ENCODE peak calls at places on chromosomes 2 and 18, in four cellular contexts. F is neural progenitor cell; Y is AG04450; Q is CD8-positive, alpha-beta T cell. C is an unnamed sample.

GRCh38 chr18:35436076-35436649 is 59.0 kb upstream of the ZNF396 start:
- DNase-seq in F (no peak), Y (no peak), Q (no peak), C (no peak)

GRCh38 chr18:76357174-76357573 is 137.9 kb downstream of the ZNF516 start:
- DNase-seq in F (no peak), Y (no peak), Q (no peak), C (no peak)

GRCh38 chr2:238988105-238988504 is 140.2 kb downstream of the TWIST2 start:
- DNase-seq in F (no peak), Y (no peak), Q (no peak), C (no peak)

GRCh38 chr2:14422426-14422825 is 210.1 kb upstream of the LRATD1 start:
- DNase-seq in F (no peak), Y (no peak), Q (no peak), C (no peak)

GRCh38 chr2:231769170-231770136 is 11.6 kb downstream of the PDE6D start:
- DNase-seq in F (no peak), Y (no peak), Q (no peak), C (no peak)

GRCh38 chr18:54148151-54148550 is 76.3 kb downstream of the MBD2 start:
- DNase-seq in F (no peak), Y (no peak), Q (no peak), C (no peak)

GRCh38 chr2:236969075-236969474 is 116.6 kb upstream of the COPS8 start:
- DNase-seq in F (no peak), Y (no peak), Q (no peak), C (no peak)

GRCh38 chr18:36212301-36212977 is 25.1 kb downstream of the MOCOS start:
- DNase-seq in F (peak; percentile 27), Y (no peak), Q (no peak), C (no peak)

GRCh38 chr18:23573948-23574431 is 12.3 kb downstream of the NPC1 start:
- DNase-seq in F (no peak), Y (no peak), Q (peak; percentile 17), C (no peak)

GRCh38 chr2:9408641-9409151 is 14.6 kb downstream of the ITGB1BP1 start:
- DNase-seq in F (no peak), Y (no peak), Q (no peak), C (peak; percentile 45)

GRCh38 chr2:95159690-95160449 is at the start of gene ZNF514:
- DNase-seq in F (peak; percentile 92), Y (peak; percentile 23), Q (peak; percentile 78), C (peak; percentile 70)

DNA sequence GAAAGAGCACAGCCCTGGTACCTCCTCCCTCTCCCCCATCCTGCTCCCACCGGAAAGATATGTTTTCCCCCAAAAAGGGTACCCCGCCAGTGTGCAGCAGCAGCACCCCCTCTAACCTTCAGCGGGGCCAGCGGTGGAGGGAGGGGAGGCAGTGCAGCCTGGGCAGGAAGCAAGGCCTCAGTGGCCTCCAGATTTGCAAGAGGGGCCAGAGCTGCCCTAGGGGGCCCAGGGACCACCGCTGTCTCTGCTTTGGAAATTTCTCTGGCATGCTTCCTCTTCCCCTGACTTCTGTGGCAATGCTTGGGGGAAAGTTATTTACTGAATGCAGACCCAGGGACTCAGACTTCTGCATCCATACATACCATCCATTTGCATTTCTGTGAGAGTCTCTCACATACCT is 111.5 kb downstream of the KLHL29 start:
- DNase-seq in F (no peak), Y (no peak), Q (no peak), C (no peak)
- TF ChIP-seq CTCF in F (no peak), Y (no peak), Q (no peak), C (no peak)

GRCh38 chr2:22883054-22883453 is 501.9 kb upstream of the KLHL29 start:
- DNase-seq in F (no peak), Y (no peak), Q (no peak), C (no peak)

GRCh38 chr2:22880161-22880560 is 504.8 kb upstream of the KLHL29 start:
- DNase-seq in F (no peak), Y (no peak), Q (no peak), C (no peak)

GRCh38 chr2:22878094-22878493 is 506.9 kb upstream of the KLHL29 start:
- DNase-seq in F (peak; percentile 87), Y (no peak), Q (no peak), C (no peak)

DNA sequence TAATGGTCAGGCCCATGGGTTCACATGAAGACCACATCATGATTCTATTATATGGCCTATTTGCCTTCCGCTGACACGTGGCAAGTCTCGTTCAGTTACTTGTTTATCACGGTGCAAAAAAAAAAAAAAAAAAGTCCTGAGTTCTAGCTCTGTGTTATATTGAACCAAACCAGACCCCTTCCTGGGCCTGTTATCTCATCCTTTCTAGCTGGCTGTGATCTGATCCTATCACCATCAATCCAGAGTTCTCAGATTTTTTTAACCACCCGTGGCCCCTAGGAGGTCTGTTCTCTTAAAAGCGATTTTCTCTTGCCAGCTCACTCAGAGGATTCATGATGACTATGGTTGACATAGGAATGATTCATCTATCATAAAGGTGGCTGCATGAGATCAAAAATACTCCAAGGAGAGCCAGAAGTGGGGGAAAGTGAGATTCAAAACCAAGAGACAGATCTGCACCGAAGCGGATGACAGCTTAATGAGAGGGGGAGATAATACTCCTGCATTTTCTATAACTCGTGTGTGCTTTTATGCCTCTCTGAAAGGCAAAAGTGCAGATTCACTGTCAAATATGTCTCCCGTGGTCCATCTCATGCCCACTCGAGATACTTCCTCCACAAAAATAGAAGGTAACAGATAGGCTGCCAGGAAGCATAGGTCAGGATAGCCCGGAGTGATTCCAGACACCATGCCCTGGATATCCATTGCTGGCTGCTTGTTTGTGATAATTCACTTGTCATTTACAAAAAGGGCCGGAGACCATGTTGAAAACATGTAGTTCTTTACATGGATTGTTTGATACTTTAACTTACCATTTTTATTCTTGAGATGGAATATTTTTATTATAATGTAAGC is 505.7 kb upstream of the KLHL29 start:
- DNase-seq in F (no peak), Y (no peak), Q (no peak), C (no peak)
- H3K9me3 ChIP-seq in F (peaks cover 16% of the 10 kb centered on the region), Y (peaks cover 5% of the 10 kb centered on the region), Q (no peaks in the 10 kb centered on the region), C (no peaks in the 10 kb centered on the region)

DNA sequence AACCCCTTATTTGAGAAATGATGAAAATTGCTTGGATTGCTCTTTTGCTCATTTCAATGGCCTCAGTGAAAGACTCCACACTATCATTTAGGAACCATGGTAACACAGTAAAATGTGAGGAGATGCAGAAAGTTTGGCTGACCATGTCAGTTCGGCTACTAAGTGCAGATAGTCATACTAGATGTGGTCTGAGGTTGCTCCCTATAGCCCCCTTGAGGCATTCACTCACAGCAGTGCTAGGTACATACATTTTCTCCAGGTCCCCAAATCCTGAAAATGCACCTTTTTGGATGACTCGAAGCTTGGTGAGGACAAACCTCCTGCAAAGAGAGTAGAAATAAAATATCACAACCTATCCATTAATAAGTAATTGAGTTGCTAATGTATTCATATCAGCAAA is 86.3 kb downstream of the FSHR start:
- DNase-seq in F (no peak), Y (no peak), Q (no peak), C (no peak)
- TF ChIP-seq CTCF in F (no peak), Y (no peak), Q (no peak), C (no peak)

GRCh38 chr2:62045017-62045543 is 139.6 kb downstream of the COMMD1 start:
- DNase-seq in F (no peak), Y (no peak), Q (no peak), C (no peak)

GRCh38 chr2:62042400-62042799 is 136.9 kb downstream of the COMMD1 start:
- DNase-seq in F (no peak), Y (no peak), Q (no peak), C (no peak)

GRCh38 chr2:62038980-62039771 is 133.7 kb downstream of the COMMD1 start:
- DNase-seq in F (no peak), Y (no peak), Q (no peak), C (no peak)

GRCh38 chr2:62046141-62046540 is 140.7 kb downstream of the COMMD1 start:
- DNase-seq in F (no peak), Y (no peak), Q (no peak), C (no peak)

GRCh38 chr2:62042944-62043343 is 137.5 kb downstream of the COMMD1 start:
- DNase-seq in F (no peak), Y (no peak), Q (no peak), C (peak; percentile 78)
- H3K9me3 ChIP-seq in F (peaks cover 8% of the 10 kb centered on the region), Y (peaks cover 9% of the 10 kb centered on the region), Q (no peaks in the 10 kb centered on the region), C (no peaks in the 10 kb centered on the region)

GRCh38 chr2:60555066-60555793 is 1.8 kb upstream of the BCL11A start:
- DNase-seq in F (peak; percentile 85), Y (peak; percentile 37), Q (peak; percentile 59), C (peak; percentile 76)
- TF ChIP-seq CTCF in F (peak; percentile 56), Y (peak; percentile 56), Q (peak; percentile 64), C (peak; percentile 18)

GRCh38 chr2:101718479-101718878 is 21.0 kb downstream of the MAP4K4 start:
- DNase-seq in F (no peak), Y (no peak), Q (no peak), C (no peak)

GRCh38 chr2:101720732-101721131 is 23.2 kb downstream of the MAP4K4 start:
- DNase-seq in F (no peak), Y (no peak), Q (no peak), C (no peak)

GRCh38 chr2:101722878-101723277 is 25.4 kb downstream of the MAP4K4 start:
- DNase-seq in F (no peak), Y (no peak), Q (no peak), C (no peak)

GRCh38 chr2:101717041-101717817 is 19.7 kb downstream of the MAP4K4 start:
- DNase-seq in F (no peak), Y (no peak), Q (peak; percentile 48), C (no peak)

DNA sequence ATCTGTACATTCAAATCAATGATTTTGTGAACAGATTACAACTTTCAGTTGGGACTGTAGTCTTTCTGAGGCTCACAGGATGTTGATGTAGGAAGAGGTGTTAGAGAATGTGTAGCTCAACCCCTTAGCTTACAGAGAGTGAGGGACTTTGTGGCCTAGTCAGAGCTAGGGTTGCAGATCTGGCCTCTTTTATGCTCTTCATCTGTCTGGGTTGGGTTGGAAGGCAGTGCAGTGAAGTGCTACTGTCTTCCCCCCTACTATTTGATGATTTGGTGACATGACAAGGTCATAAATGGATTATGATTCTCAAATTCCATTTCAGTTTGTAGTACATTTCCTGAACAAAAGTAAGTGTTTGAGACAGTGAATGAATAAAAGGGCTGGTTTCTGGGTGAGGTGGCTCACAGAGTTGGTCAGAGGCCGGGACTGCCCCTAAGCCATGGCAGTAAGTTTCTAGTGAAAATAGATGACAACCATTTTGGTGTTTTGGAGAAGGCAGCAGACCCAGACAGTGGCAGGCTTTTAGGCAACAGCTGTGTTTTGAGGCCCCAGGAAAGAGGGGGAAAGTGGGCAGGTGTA is 21.6 kb downstream of the MAP4K4 start:
- DNase-seq in F (no peak), Y (no peak), Q (peak; percentile 39), C (no peak)
- H3K9me3 ChIP-seq in F (no peaks in the 10 kb centered on the region), Y (no peaks in the 10 kb centered on the region), Q (no peaks in the 10 kb centered on the region), C (no peaks in the 10 kb centered on the region)

C was measured in prostate gland.